ENCODE peak calls at places on chromosomes 3 and 15, in four cellular contexts. One of them, this sample, is unnamed.

GRCh38 chr3:148992027-148992634 is 791 bp downstream of the GYG1 start:
- DNase-seq in stimulated activated CD4-positive, alpha-beta T cell treated with anti-CD3 and anti-CD28 coated beads, Interleukin-4, amount 100 ng/mL, for 48 hours: peak; percentile 12
- DNase-seq in thoracic aorta: peak; percentile 20
- DNase-seq in GDM1: no peak
- DNase-seq in this sample: no peak

GRCh38 chr3:42758126-42758525 is 14.9 kb downstream of the CCDC13 start:
- DNase-seq in stimulated activated CD4-positive, alpha-beta T cell treated with anti-CD3 and anti-CD28 coated beads, Interleukin-4, amount 100 ng/mL, for 48 hours: no peak
- DNase-seq in GDM1: no peak
- DNase-seq in thoracic aorta: no peak
- DNase-seq in this sample: no peak

GRCh38 chr3:115788921-115789470 is 165.7 kb downstream of the GAP43 start:
- DNase-seq in stimulated activated CD4-positive, alpha-beta T cell treated with anti-CD3 and anti-CD28 coated beads, Interleukin-4, amount 100 ng/mL, for 48 hours: no peak
- DNase-seq in thoracic aorta: no peak
- DNase-seq in GDM1: no peak
- DNase-seq in this sample: no peak

GRCh38 chr3:71725279-71725991 is at the start of gene EIF4E3:
- DNase-seq in thoracic aorta: no peak
- DNase-seq in stimulated activated CD4-positive, alpha-beta T cell treated with anti-CD3 and anti-CD28 coated beads, Interleukin-4, amount 100 ng/mL, for 48 hours: peak; percentile 24
- DNase-seq in GDM1: no peak
- DNase-seq in this sample: no peak

GRCh38 chr3:29319262-29319661 is 38.4 kb downstream of the RBMS3 start:
- DNase-seq in stimulated activated CD4-positive, alpha-beta T cell treated with anti-CD3 and anti-CD28 coated beads, Interleukin-4, amount 100 ng/mL, for 48 hours: no peak
- DNase-seq in GDM1: no peak
- DNase-seq in thoracic aorta: no peak
- DNase-seq in this sample: no peak

GRCh38 chr15:64604319-64604718 is 143.9 kb downstream of the ZNF609 start:
- DNase-seq in thoracic aorta: no peak
- DNase-seq in GDM1: no peak
- DNase-seq in stimulated activated CD4-positive, alpha-beta T cell treated with anti-CD3 and anti-CD28 coated beads, Interleukin-4, amount 100 ng/mL, for 48 hours: no peak
- DNase-seq in this sample: no peak

GRCh38 chr3:53242642-53243041 is 13.2 kb downstream of the TKT start:
- DNase-seq in thoracic aorta: no peak
- DNase-seq in GDM1: no peak
- DNase-seq in stimulated activated CD4-positive, alpha-beta T cell treated with anti-CD3 and anti-CD28 coated beads, Interleukin-4, amount 100 ng/mL, for 48 hours: no peak
- DNase-seq in this sample: no peak

GRCh38 chr3:107958151-107958550 is 132.7 kb downstream of the CD47 start:
- DNase-seq in stimulated activated CD4-positive, alpha-beta T cell treated with anti-CD3 and anti-CD28 coated beads, Interleukin-4, amount 100 ng/mL, for 48 hours: no peak
- DNase-seq in thoracic aorta: no peak
- DNase-seq in GDM1: no peak
- DNase-seq in this sample: no peak

GRCh38 chr3:70832035-70832795 is 519.8 kb upstream of the MDFIC2 start:
- DNase-seq in thoracic aorta: peak; percentile 9
- DNase-seq in stimulated activated CD4-positive, alpha-beta T cell treated with anti-CD3 and anti-CD28 coated beads, Interleukin-4, amount 100 ng/mL, for 48 hours: no peak
- DNase-seq in GDM1: no peak
- DNase-seq in this sample: no peak

GRCh38 chr3:150871192-150871591 is 34.0 kb downstream of the MINDY4B start:
- DNase-seq in GDM1: no peak
- DNase-seq in thoracic aorta: no peak
- DNase-seq in stimulated activated CD4-positive, alpha-beta T cell treated with anti-CD3 and anti-CD28 coated beads, Interleukin-4, amount 100 ng/mL, for 48 hours: no peak
- DNase-seq in this sample: no peak

GRCh38 chr3:143727391-143727790 is 120.9 kb downstream of the SLC9A9 start:
- DNase-seq in stimulated activated CD4-positive, alpha-beta T cell treated with anti-CD3 and anti-CD28 coated beads, Interleukin-4, amount 100 ng/mL, for 48 hours: no peak
- DNase-seq in GDM1: no peak
- DNase-seq in thoracic aorta: no peak
- DNase-seq in this sample: no peak

GRCh38 chr15:43218908-43219706 is 1.7 kb downstream of the EPB42 start:
- DNase-seq in stimulated activated CD4-positive, alpha-beta T cell treated with anti-CD3 and anti-CD28 coated beads, Interleukin-4, amount 100 ng/mL, for 48 hours: peak; percentile 9
- DNase-seq in GDM1: no peak
- DNase-seq in thoracic aorta: no peak
- DNase-seq in this sample: peak; percentile 17

GRCh38 chr3:130386604-130387263 is 41.3 kb downstream of the COL6A5 start:
- DNase-seq in stimulated activated CD4-positive, alpha-beta T cell treated with anti-CD3 and anti-CD28 coated beads, Interleukin-4, amount 100 ng/mL, for 48 hours: no peak
- DNase-seq in thoracic aorta: no peak
- DNase-seq in GDM1: no peak
- DNase-seq in this sample: no peak

GRCh38 chr15:78058401-78058935 is 19.0 kb downstream of the TBC1D2B start:
- DNase-seq in thoracic aorta: no peak
- DNase-seq in stimulated activated CD4-positive, alpha-beta T cell treated with anti-CD3 and anti-CD28 coated beads, Interleukin-4, amount 100 ng/mL, for 48 hours: no peak
- DNase-seq in GDM1: no peak
- DNase-seq in this sample: no peak